ENCODE peak calls at places on chromosomes 6 and 20, in six cellular contexts. O is AG09309, A is SW 1271, T is body of pancreas, V is activated gamma-delta T cell, N is cardiac fibroblast. I is an unnamed sample.

GRCh38 chr6:80457044-80457933 is 350.8 kb downstream of the BCKDHB start:
- DNase-seq in O (peak; percentile 88), A (no peak), T (peak; percentile 47), V (no peak), N (peak; percentile 97), I (peak; percentile 96)

GRCh38 chr20:49909499-49910339 is 5.6 kb downstream of the SPATA2 start:
- DNase-seq in O (no peak), A (no peak), T (no peak), V (no peak), N (no peak), I (no peak)

GRCh38 chr6:14559754-14560527 is 442.4 kb downstream of the CD83 start:
- DNase-seq in O (no peak), A (no peak), T (no peak), V (no peak), N (no peak), I (no peak)

GRCh38 chr6:4413073-4413472 is 277.7 kb upstream of the ECI2 start:
- DNase-seq in O (peak; percentile 63), A (no peak), T (no peak), V (no peak), N (peak; percentile 84), I (peak; percentile 37)

GRCh38 chr6:125952764-125953501 is 3.6 kb upstream of the HINT3 start:
- DNase-seq in O (no peak), A (no peak), T (peak; percentile 23), V (no peak), N (peak; percentile 47), I (no peak)

GRCh38 chr20:18780731-18781130 is 32.9 kb upstream of the SCP2D1 start:
- DNase-seq in O (no peak), A (no peak), T (no peak), V (no peak), N (no peak), I (no peak)

GRCh38 chr6:108836061-108836460 is 12.2 kb upstream of the ARMC2 start:
- DNase-seq in O (no peak), A (no peak), T (no peak), V (no peak), N (peak; percentile 15), I (no peak)

GRCh38 chr6:4979426-4979825 is 24.4 kb downstream of the RPP40 start:
- DNase-seq in O (no peak), A (no peak), T (no peak), V (no peak), N (no peak), I (no peak)

GRCh38 chr6:119109654-119110325 is 31.3 kb upstream of the FAM184A start:
- DNase-seq in O (no peak), A (no peak), T (no peak), V (no peak), N (no peak), I (no peak)

GRCh38 chr6:52423971-52424381 is 3.8 kb downstream of the EFHC1 start:
- DNase-seq in O (peak; percentile 64), A (peak; percentile 82), T (no peak), V (no peak), N (peak; percentile 97), I (peak; percentile 92)

GRCh38 chr6:42313038-42313437 is 95.4 kb upstream of the MRPS10 start:
- DNase-seq in O (no peak), A (no peak), T (no peak), V (no peak), N (peak; percentile 63), I (peak; percentile 70)

GRCh38 chr20:8431538-8432434 is 299.7 kb downstream of the PLCB1 start:
- DNase-seq in O (no peak), A (no peak), T (peak; percentile 16), V (no peak), N (peak; percentile 60), I (no peak)

GRCh38 chr6:142773859-142774258 is 171.1 kb downstream of the HIVEP2 start:
- DNase-seq in O (no peak), A (no peak), T (no peak), V (no peak), N (no peak), I (no peak)

GRCh38 chr6:168865-169455 is 123.3 kb upstream of the DUSP22 start:
- DNase-seq in O (peak; percentile 23), A (peak; percentile 63), T (no peak), V (no peak), N (peak; percentile 72), I (peak; percentile 50)

GRCh38 chr6:135013211-135013610 is 41.4 kb downstream of the HBS1L start:
- DNase-seq in O (no peak), A (no peak), T (no peak), V (no peak), N (no peak), I (no peak)

GRCh38 chr6:107977283-107977682 is 19.3 kb upstream of the SEC63 start:
- DNase-seq in O (no peak), A (peak; percentile 38), T (no peak), V (no peak), N (peak; percentile 62), I (peak; percentile 56)

GRCh38 chr6:37106554-37106953 is 63.4 kb upstream of the PIM1 start:
- DNase-seq in O (no peak), A (no peak), T (no peak), V (no peak), N (no peak), I (no peak)

GRCh38 chr6:89145962-89146747 is at the start of gene PM20D2:
- DNase-seq in O (no peak), A (peak; percentile 70), T (peak; percentile 72), V (peak; percentile 43), N (peak; percentile 18), I (peak; percentile 41)

GRCh38 chr6:17583811-17584210 is 16.3 kb upstream of the FAM8A1 start:
- DNase-seq in O (no peak), A (no peak), T (no peak), V (no peak), N (peak; percentile 75), I (no peak)

GRCh38 chr6:140225587-140226438 is 851.4 kb upstream of the CITED2 start:
- DNase-seq in O (no peak), A (no peak), T (no peak), V (no peak), N (peak; percentile 37), I (peak; percentile 52)

GRCh38 chr20:59736366-59736765 is 132.0 kb downstream of the PHACTR3 start:
- DNase-seq in O (no peak), A (no peak), T (no peak), V (no peak), N (no peak), I (no peak)

GRCh38 chr6:82988904-82989303 is 76.7 kb downstream of the UBE3D start:
- DNase-seq in O (no peak), A (no peak), T (no peak), V (no peak), N (peak; percentile 12), I (peak; percentile 14)

GRCh38 chr6:157269261-157269794 is 54.0 kb downstream of the TMEM242 start:
- DNase-seq in O (peak; percentile 31), A (no peak), T (no peak), V (no peak), N (peak; percentile 66), I (peak; percentile 49)

GRCh38 chr6:102387351-102388033 is 994.0 kb downstream of the GRIK2 start:
- DNase-seq in O (no peak), A (no peak), T (no peak), V (no peak), N (no peak), I (no peak)

GRCh38 chr6:33945931-33946330 is 142.1 kb upstream of the MLN start:
- DNase-seq in O (no peak), A (no peak), T (no peak), V (no peak), N (no peak), I (no peak)

GRCh38 chr6:42629845-42630244 is 66.0 kb downstream of the UBR2 start:
- DNase-seq in O (no peak), A (no peak), T (no peak), V (no peak), N (no peak), I (no peak)

GRCh38 chr20:24432057-24432456 is 37.4 kb upstream of the SYNDIG1 start:
- DNase-seq in O (no peak), A (no peak), T (no peak), V (no peak), N (no peak), I (no peak)

GRCh38 chr20:8720089-8720488 is 348.8 kb upstream of the PLCB4 start:
- DNase-seq in O (no peak), A (no peak), T (no peak), V (no peak), N (peak; percentile 16), I (no peak)

I was measured in astrocyte of the spinal cord.